ENCODE peak calls at places on chromosomes 12 and 14, in eight cellular contexts. L, M, B, U, W, V, H and K are unnamed samples.

GRCh38 chr12:54689034-54689372 is 40.8 kb upstream of the DCD start:
- DNase-seq in L (no peak), M (no peak), B (no peak), U (no peak), W (no peak), V (no peak), H (no peak), K (no peak)

GRCh38 chr12:106582661-106583577 is at the start of gene RFX4:
- DNase-seq in L (no peak), M (no peak), B (no peak), U (no peak), W (peak; percentile 85), V (peak; percentile 30), H (no peak), K (no peak)

GRCh38 chr14:24068711-24069410 is 2.5 kb upstream of the CPNE6 start:
- DNase-seq in L (no peak), M (no peak), B (no peak), U (no peak), W (no peak), V (no peak), H (no peak), K (no peak)

GRCh38 chr12:5560242-5560641 is 128.3 kb downstream of the NTF3 start:
- DNase-seq in L (no peak), M (no peak), B (peak; percentile 19), U (no peak), W (no peak), V (no peak), H (no peak), K (no peak)

GRCh38 chr14:92589213-92589852 is 75.8 kb downstream of the RIN3 start:
- DNase-seq in L (no peak), M (no peak), B (peak; percentile 51), U (no peak), W (peak; percentile 52), V (no peak), H (no peak), K (no peak)

GRCh38 chr12:9781360-9781759 is 20.7 kb upstream of the CD69 start:
- DNase-seq in L (no peak), M (no peak), B (no peak), U (no peak), W (no peak), V (no peak), H (no peak), K (no peak)

GRCh38 chr14:92973265-92973797 is 50.4 kb downstream of the CHGA start:
- DNase-seq in L (peak; percentile 14), M (peak; percentile 34), B (peak; percentile 89), U (no peak), W (peak; percentile 17), V (peak; percentile 62), H (peak; percentile 84), K (no peak)

GRCh38 chr12:30926243-30927209 is at the start of gene TSPAN11:
- DNase-seq in L (no peak), M (no peak), B (peak; percentile 37), U (no peak), W (peak; percentile 85), V (peak; percentile 32), H (no peak), K (peak; percentile 65)

GRCh38 chr12:101021911-101022388 is 188.1 kb downstream of the SLC5A8 start:
- DNase-seq in L (peak; percentile 5), M (no peak), B (peak; percentile 96), U (no peak), W (peak; percentile 50), V (no peak), H (no peak), K (no peak)

GRCh38 chr12:114888458-114888857 is 204.5 kb upstream of the TBX3 start:
- DNase-seq in L (no peak), M (no peak), B (peak; percentile 73), U (no peak), W (no peak), V (no peak), H (no peak), K (no peak)

GRCh38 chr12:110561471-110562201 is 21.5 kb downstream of the PPTC7 start:
- DNase-seq in L (no peak), M (no peak), B (peak; percentile 66), U (no peak), W (no peak), V (no peak), H (no peak), K (no peak)

GRCh38 chr14:67480011-67480410 is 8.5 kb downstream of the TMEM229B start:
- DNase-seq in L (no peak), M (no peak), B (no peak), U (no peak), W (peak; percentile 70), V (no peak), H (no peak), K (no peak)

GRCh38 chr12:65152012-65152411 is 17.4 kb upstream of the LEMD3 start:
- DNase-seq in L (no peak), M (no peak), B (no peak), U (no peak), W (no peak), V (no peak), H (no peak), K (no peak)

GRCh38 chr14:100804558-100805309 is 21.2 kb upstream of the MEG3 start:
- DNase-seq in L (no peak), M (no peak), B (no peak), U (no peak), W (no peak), V (no peak), H (no peak), K (no peak)

GRCh38 chr12:109885616-109886015 is 5.3 kb upstream of the GLTP start:
- DNase-seq in L (no peak), M (no peak), B (peak; percentile 61), U (no peak), W (no peak), V (no peak), H (no peak), K (no peak)

GRCh38 chr14:99524091-99524661 is 43.0 kb downstream of the CCNK start:
- DNase-seq in L (no peak), M (no peak), B (peak; percentile 24), U (no peak), W (no peak), V (no peak), H (no peak), K (no peak)

GRCh38 chr14:32826404-32827082 is 112.1 kb upstream of the NPAS3 start:
- DNase-seq in L (no peak), M (no peak), B (peak; percentile 29), U (no peak), W (peak; percentile 13), V (no peak), H (no peak), K (no peak)

GRCh38 chr14:75519826-75520692 is 2.2 kb upstream of the BATF start:
- DNase-seq in L (no peak), M (no peak), B (peak; percentile 56), U (no peak), W (peak; percentile 10), V (no peak), H (no peak), K (no peak)

GRCh38 chr12:109927622-109928021 is 27.5 kb downstream of the TCHP start:
- DNase-seq in L (peak; percentile 59), M (peak; percentile 11), B (peak; percentile 62), U (no peak), W (peak; percentile 66), V (no peak), H (no peak), K (peak; percentile 62)

GRCh38 chr14:31990959-31991541 is 86.1 kb upstream of the ARHGAP5 start:
- DNase-seq in L (no peak), M (no peak), B (peak; percentile 68), U (no peak), W (no peak), V (no peak), H (no peak), K (no peak)

GRCh38 chr12:3557791-3558190 is 66.8 kb downstream of the PRMT8 start:
- DNase-seq in L (no peak), M (no peak), B (no peak), U (no peak), W (no peak), V (no peak), H (no peak), K (no peak)

GRCh38 chr12:113232787-113233585 is 11.7 kb downstream of the TPCN1 start:
- DNase-seq in L (no peak), M (peak; percentile 51), B (no peak), U (no peak), W (peak; percentile 98), V (peak; percentile 72), H (no peak), K (peak; percentile 60)

GRCh38 chr14:89890589-89890988 is 63.9 kb downstream of the EFCAB11 start:
- DNase-seq in L (no peak), M (no peak), B (no peak), U (no peak), W (no peak), V (no peak), H (no peak), K (no peak)

GRCh38 chr12:117685115-117685926 is 283.5 kb downstream of the KSR2 start:
- DNase-seq in L (no peak), M (no peak), B (peak; percentile 95), U (no peak), W (peak; percentile 81), V (no peak), H (peak; percentile 74), K (no peak)

GRCh38 chr12:59084758-59085383 is 164.6 kb upstream of the LRIG3 start:
- DNase-seq in L (no peak), M (no peak), B (peak; percentile 83), U (no peak), W (no peak), V (no peak), H (no peak), K (no peak)

GRCh38 chr14:95504135-95505029 is 12.1 kb downstream of the SYNE3 start:
- DNase-seq in L (no peak), M (no peak), B (peak; percentile 67), U (no peak), W (no peak), V (no peak), H (no peak), K (no peak)